ENCODE peak calls at places on chromosomes 12 and 14, in eight cellular contexts. F is cardiac fibroblast, C is GM12864, I is A549, Y is lower lobe of right lung, U is cardiac muscle cell, X is IMR-90, S is uterus. B is an unnamed sample.

GRCh38 chr14:106203438-106203837 is 677.1 kb downstream of the TMEM121 start:
- DNase-seq in Y (no peak), F (no peak), S (no peak), C (no peak), X (no peak), I (no peak), U (no peak), B (no peak)

GRCh38 chr12:42798811-42799438 is 209.4 kb upstream of the PRICKLE1 start:
- DNase-seq in S (no peak), U (no peak), F (peak), Y (no peak), I (no peak), C (no peak), X (peak), B (no peak)

GRCh38 chr14:83975435-83976222 is 1554.3 kb upstream of the FLRT2 start:
- DNase-seq in F (no peak), Y (no peak), X (peak), U (peak), S (no peak), I (no peak), C (no peak), B (no peak)

GRCh38 chr12:115421796-115422709 is 738.1 kb upstream of the TBX3 start:
- DNase-seq in F (no peak), C (no peak), U (no peak), X (no peak), I (no peak), Y (no peak), S (no peak), B (no peak)

GRCh38 chr14:105179191-105179590 is 1.9 kb downstream of the NUDT14 start:
- DNase-seq in X (no peak), Y (no peak), S (no peak), I (no peak), F (no peak), C (no peak), U (no peak), B (no peak)

GRCh38 chr14:47833006-47833405 is 157.6 kb upstream of the MDGA2 start:
- DNase-seq in I (no peak), F (no peak), C (no peak), X (no peak), S (no peak), U (no peak), Y (no peak), B (no peak)

GRCh38 chr12:45124485-45125155 is 73.7 kb upstream of the DBX2 start:
- DNase-seq in C (no peak), U (no peak), I (no peak), X (no peak), Y (no peak), S (no peak), F (no peak), B (no peak)

GRCh38 chr14:94129758-94130414 is 482 bp upstream of the IFI27L2 start:
- DNase-seq in Y (no peak), F (peak), X (peak), U (peak), C (no peak), S (peak), I (peak), B (peak)

GRCh38 chr12:94074216-94074969 is 74.0 kb upstream of the PLXNC1 start:
- DNase-seq in Y (no peak), F (no peak), X (no peak), C (no peak), S (peak), I (no peak), U (no peak), B (no peak)

GRCh38 chr14:92726135-92726932 is 22.1 kb downstream of the LGMN start:
- DNase-seq in C (no peak), U (no peak), I (peak), S (peak), X (peak), F (peak), Y (peak), B (no peak)

GRCh38 chr14:26926585-26926984 is 328.8 kb upstream of the NOVA1 start:
- DNase-seq in I (no peak), Y (no peak), F (no peak), S (no peak), X (no peak), U (no peak), C (no peak), B (no peak)

GRCh38 chr12:2240984-2241383 is 188.2 kb downstream of the CACNA1C start:
- DNase-seq in I (no peak), X (peak), C (no peak), S (no peak), F (no peak), U (no peak), Y (no peak), B (no peak)

GRCh38 chr12:69934011-69934410 is 109.0 kb downstream of the MYRFL start:
- DNase-seq in I (no peak), X (no peak), F (no peak), C (no peak), U (no peak), Y (no peak), S (no peak), B (no peak)

GRCh38 chr12:6923851-6924250 is 3.9 kb upstream of the ATN1 start:
- DNase-seq in F (no peak), X (no peak), S (no peak), I (no peak), U (no peak), C (no peak), Y (peak), B (no peak)

GRCh38 chr14:35855886-35856481 is 29.8 kb downstream of the BRMS1L start:
- DNase-seq in F (no peak), C (peak), S (no peak), X (no peak), Y (no peak), I (no peak), U (no peak), B (peak)

GRCh38 chr12:40691913-40692616 is at the start of gene CNTN1:
- DNase-seq in C (no peak), F (no peak), S (peak), U (peak), Y (peak), X (peak), I (peak), B (peak)

GRCh38 chr14:105090493-105091334 is 25.5 kb upstream of the GPR132 start:
- DNase-seq in C (peak), U (peak), F (peak), S (peak), X (peak), I (peak), Y (peak), B (peak)

GRCh38 chr14:72617391-72618011 is 276.4 kb downstream of the DPF3 start:
- DNase-seq in X (no peak), C (no peak), S (no peak), F (no peak), I (no peak), Y (no peak), U (peak), B (no peak)

GRCh38 chr12:67732857-67733256 is 84.3 kb downstream of the DYRK2 start:
- DNase-seq in C (no peak), Y (no peak), I (no peak), U (no peak), S (no peak), F (no peak), X (no peak), B (no peak)

GRCh38 chr14:74506408-74506807 is 12.8 kb downstream of the ISCA2 start:
- DNase-seq in S (no peak), C (no peak), Y (no peak), I (no peak), X (no peak), U (no peak), F (no peak), B (no peak)

GRCh38 chr12:26130728-26131127 is 5.9 kb upstream of the BHLHE41 start:
- DNase-seq in U (no peak), F (no peak), X (no peak), C (no peak), S (no peak), Y (no peak), I (no peak), B (peak)

GRCh38 chr14:76870146-76870545 is 43.9 kb downstream of the LRRC74A start:
- DNase-seq in F (peak), I (peak), U (peak), C (no peak), X (no peak), S (no peak), Y (no peak), B (peak)

GRCh38 chr12:45674583-45674982 is 54.9 kb upstream of the ARID2 start:
- DNase-seq in U (no peak), Y (peak), S (peak), F (peak), I (no peak), X (peak), C (no peak), B (no peak)

GRCh38 chr12:108850854-108851573 is 6.4 kb downstream of the SSH1 start:
- DNase-seq in C (no peak), I (peak), F (peak), S (peak), Y (peak), U (no peak), X (peak), B (peak)

GRCh38 chr12:98084950-98085349 is 430.4 kb upstream of the TMPO start:
- DNase-seq in C (no peak), U (no peak), I (no peak), X (no peak), F (no peak), Y (no peak), S (no peak), B (no peak)

GRCh38 chr12:49580572-49581535 is 12.9 kb upstream of the MCRS1 start:
- DNase-seq in C (peak), S (peak), X (peak), U (peak), Y (peak), F (peak), I (peak), B (peak)

GRCh38 chr14:104178279-104178678 is 39.9 kb downstream of the KIF26A start:
- DNase-seq in I (no peak), X (no peak), S (no peak), C (no peak), Y (no peak), U (no peak), F (no peak), B (no peak)

GRCh38 chr14:104876251-104876699 is 11.2 kb downstream of the CEP170B start:
- DNase-seq in X (peak), I (peak), S (no peak), Y (no peak), F (peak), U (no peak), C (no peak), B (peak)

GRCh38 chr14:72651715-72652114 is 242.2 kb downstream of the DPF3 start:
- DNase-seq in X (no peak), I (no peak), F (no peak), U (no peak), S (no peak), Y (no peak), C (no peak), B (no peak)

GRCh38 chr14:91317381-91318313 is 73.1 kb upstream of the GPR68 start:
- DNase-seq in I (no peak), Y (peak), F (peak), S (peak), U (no peak), C (no peak), X (no peak), B (peak)
- H3K4me3 ChIP-seq in I (no peak), Y (no peak), F (no peak), S (no peak), U (no peak), C (no peak), X (no peak), B (no peak)

DNA sequence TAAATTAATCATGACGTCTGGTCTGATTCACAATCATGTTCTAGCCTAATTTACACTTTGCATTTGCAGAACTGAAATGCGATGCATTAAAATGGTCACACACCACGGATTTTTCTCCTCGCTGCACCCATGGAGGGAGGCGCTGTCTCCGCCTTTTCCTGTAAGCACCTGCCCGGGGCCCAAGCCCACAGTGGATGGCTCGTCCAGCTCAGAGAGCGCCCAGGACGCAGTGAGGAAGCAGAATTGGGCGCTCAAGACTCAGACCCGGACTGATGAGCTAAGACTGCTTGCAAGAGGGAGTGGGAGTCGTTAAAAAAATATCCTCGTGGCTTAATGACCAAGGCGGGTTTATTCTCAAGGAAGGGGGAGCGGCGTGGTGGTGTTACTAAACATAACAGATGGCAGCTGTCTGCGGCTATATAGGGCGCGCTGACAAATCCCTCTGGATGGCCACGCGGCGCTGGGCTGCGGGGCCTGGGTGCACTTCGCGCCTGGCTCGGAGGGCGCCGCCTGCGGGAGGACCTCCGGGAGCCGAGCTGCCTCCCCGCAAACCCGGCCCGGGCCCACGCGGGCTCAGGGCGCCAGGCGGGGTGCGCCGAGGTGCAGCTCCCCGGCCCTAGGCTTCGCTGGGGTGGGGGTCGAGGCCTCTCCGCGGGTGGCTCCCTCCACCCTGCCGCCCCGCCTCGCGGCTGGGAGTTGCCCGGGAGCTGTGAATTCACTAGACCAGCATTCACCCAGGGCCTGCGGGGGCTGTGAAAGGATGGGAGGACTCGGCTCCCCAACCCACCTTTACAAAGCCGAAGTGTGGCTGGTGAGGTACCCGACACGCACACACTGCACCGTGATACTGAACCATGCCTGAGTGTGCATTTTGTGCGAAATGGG is 78.7 kb downstream of the PPM1A start:
- DNase-seq in S (no peak), I (no peak), Y (peak), X (peak), F (no peak), C (peak), U (peak), B (peak)
- TF ChIP-seq CTCF in S (no peak), I (peak), Y (no peak), X (peak), F (no peak), C (peak), U (peak), B (peak)

GRCh38 chr14:67674139-67674479 is 323 bp downstream of the VTI1B start:
- DNase-seq in Y (peak), I (peak), F (peak), S (peak), U (peak), C (no peak), X (peak), B (peak)
- H3K4me3 ChIP-seq in Y (peak), I (peak), F (peak), S (peak), U (peak), C (peak), X (peak), B (peak)

DNA sequence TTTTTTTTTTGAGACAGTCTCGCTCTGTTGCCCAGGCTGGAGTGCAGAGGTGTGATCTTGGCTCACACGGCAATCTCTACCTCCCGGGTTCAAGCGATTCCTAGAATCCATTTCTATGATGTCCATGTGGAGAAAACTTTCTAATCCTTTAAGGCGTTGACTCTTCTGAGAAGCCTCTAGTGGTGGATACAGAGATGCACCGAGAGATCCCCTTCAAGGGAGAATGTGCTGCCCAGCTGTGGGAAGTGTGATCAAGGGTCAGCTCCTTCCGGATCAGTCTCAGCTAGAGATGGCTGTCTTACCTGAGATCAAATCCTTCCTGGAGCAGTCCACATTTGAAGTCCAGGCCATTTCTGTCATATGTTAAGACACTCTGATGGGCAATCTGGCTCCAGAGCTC is 92.7 kb upstream of the HECTD1 start:
- DNase-seq in S (no peak), Y (no peak), I (peak), X (no peak), F (no peak), U (no peak), C (no peak), B (no peak)
- TF ChIP-seq CTCF in S (no peak), Y (no peak), I (peak), X (peak), F (peak), U (peak), C (no peak), B (no peak)